ENCODE peak calls at places on chromosome 10, in four cellular contexts. Z is A549, J is K562, D is HepG2. F is an unnamed sample.

GRCh38 chr10:120387326-120387725 is 69.7 kb upstream of the PLPP4 start:
- DNase-seq in D (no peak), Z (no peak), J (no peak), F (no peak)

GRCh38 chr10:62000037-62000603 is 98.6 kb downstream of the ARID5B start:
- DNase-seq in J (no peak), Z (no peak), D (no peak), F (no peak)

GRCh38 chr10:95694665-95695064 is 938 bp upstream of the TCTN3 start:
- DNase-seq in Z (no peak), D (no peak), J (no peak), F (no peak)

GRCh38 chr10:108556176-108556575 is 1367.1 kb downstream of the XPNPEP1 start:
- DNase-seq in Z (no peak), D (no peak), J (no peak), F (no peak)

GRCh38 chr10:120824864-120825263 is 26.3 kb upstream of the WDR11 start:
- DNase-seq in D (peak), J (peak), Z (peak), F (peak)

GRCh38 chr10:123614888-123615287 is 51.3 kb upstream of the GPR26 start:
- DNase-seq in J (peak), D (peak), Z (peak), F (peak)

GRCh38 chr10:86311176-86311575 is 55.4 kb downstream of the GRID1 start:
- DNase-seq in Z (no peak), J (peak), D (no peak), F (no peak)

GRCh38 chr10:35639651-35640311 is 2.3 kb downstream of the FZD8 start:
- DNase-seq in D (no peak), Z (no peak), J (no peak), F (peak)

GRCh38 chr10:14604181-14605142 is 170.2 kb downstream of the FAM107B start:
- DNase-seq in D (no peak), J (peak), Z (peak), F (peak)

GRCh38 chr10:23980054-23980453 is 228.9 kb upstream of the KIAA1217 start:
- DNase-seq in J (no peak), Z (no peak), D (no peak), F (no peak)

GRCh38 chr10:29535012-29535777 is 99.6 kb downstream of the SVIL start:
- DNase-seq in J (peak), D (peak), Z (peak), F (peak)

GRCh38 chr10:11586170-11586569 is 25.3 kb downstream of the USP6NL start:
- DNase-seq in D (no peak), Z (no peak), J (no peak), F (no peak)

GRCh38 chr10:109931153-109931552 is 7.8 kb upstream of the XPNPEP1 start:
- DNase-seq in J (no peak), Z (no peak), D (no peak), F (no peak)
- TF ChIP-seq NR3C1 in J (no peak), Z (no peak), D (no peak), F (no peak)

DNA sequence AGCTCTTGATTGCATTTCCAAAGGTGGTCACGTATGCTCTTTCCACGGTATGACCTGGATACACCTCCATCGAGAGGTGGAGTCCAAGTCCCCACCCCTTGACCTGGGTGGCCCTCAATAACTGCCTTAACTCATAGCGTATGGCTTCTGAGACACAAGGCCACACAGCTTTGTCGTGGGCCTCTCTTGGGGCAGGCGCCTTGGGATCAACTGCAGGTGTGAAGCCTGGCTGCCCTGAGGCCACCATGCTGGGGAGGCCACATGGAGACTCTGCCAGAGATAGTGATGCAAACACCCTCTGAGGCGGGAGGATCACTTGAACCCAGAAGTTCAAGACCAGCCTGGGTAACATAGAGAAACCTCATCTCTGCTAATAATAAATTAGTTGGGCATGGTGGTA is 30.7 kb upstream of the RASGEF1A start:
- DNase-seq in J (no peak), Z (no peak), D (no peak), F (no peak)
- TF ChIP-seq NR3C1 in J (no peak), Z (no peak), D (no peak), F (no peak)

DNA sequence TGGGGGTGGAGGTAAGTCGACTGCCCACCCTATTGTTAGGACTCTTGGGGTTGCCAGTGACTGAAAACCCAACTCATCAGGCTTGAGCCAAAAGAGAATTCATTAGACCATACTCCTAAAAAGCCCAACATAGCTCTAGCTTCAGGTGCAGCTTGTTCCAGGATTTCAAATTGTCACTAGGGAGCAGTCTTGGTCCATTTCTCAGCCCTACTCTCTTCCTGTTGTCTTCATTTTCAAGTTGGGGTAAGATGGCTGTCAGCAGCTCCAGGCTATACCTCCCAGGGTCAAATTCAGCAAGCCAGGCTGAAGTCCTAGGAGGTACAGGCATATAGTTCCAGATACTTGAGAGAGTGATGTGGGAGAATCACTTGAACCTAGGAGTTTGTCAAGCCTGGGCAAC is 14.9 kb upstream of the COL13A1 start:
- DNase-seq in D (no peak), J (no peak), Z (no peak), F (no peak)
- TF ChIP-seq NR3C1 in D (no peak), J (no peak), Z (no peak), F (no peak)

GRCh38 chr10:21509391-21510217 is 15.9 kb downstream of the SKIDA1 start:
- DNase-seq in D (no peak), J (no peak), Z (no peak), F (peak)

GRCh38 chr10:21506351-21506750 is 19.1 kb downstream of the SKIDA1 start:
- DNase-seq in Z (no peak), J (no peak), D (no peak), F (no peak)

GRCh38 chr10:21510218-21511070 is 15.0 kb downstream of the SKIDA1 start:
- DNase-seq in D (no peak), Z (no peak), J (no peak), F (peak)

GRCh38 chr10:21507066-21507669 is 18.3 kb downstream of the SKIDA1 start:
- DNase-seq in J (no peak), D (no peak), Z (no peak), F (no peak)

DNA sequence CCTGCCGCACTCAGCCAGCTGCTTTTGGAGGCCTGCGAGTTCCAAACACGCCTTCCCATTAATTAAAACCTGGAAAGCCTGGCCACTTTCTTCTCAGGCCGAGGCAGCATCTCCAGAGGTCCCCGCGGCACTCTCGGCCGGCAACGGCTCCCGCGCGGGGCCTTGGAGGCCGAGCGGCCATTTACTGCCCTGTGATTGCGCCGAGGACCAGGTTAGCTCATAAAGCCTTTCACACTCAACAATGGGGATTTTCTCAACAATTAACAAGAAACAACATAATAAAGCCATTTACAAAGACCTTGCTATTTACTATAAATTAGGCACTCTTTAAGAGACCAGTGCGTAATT is 16.5 kb downstream of the SKIDA1 start:
- DNase-seq in D (no peak), Z (no peak), J (no peak), F (no peak)
- TF ChIP-seq NR3C1 in D (no peak), Z (no peak), J (no peak), F (no peak)

DNA sequence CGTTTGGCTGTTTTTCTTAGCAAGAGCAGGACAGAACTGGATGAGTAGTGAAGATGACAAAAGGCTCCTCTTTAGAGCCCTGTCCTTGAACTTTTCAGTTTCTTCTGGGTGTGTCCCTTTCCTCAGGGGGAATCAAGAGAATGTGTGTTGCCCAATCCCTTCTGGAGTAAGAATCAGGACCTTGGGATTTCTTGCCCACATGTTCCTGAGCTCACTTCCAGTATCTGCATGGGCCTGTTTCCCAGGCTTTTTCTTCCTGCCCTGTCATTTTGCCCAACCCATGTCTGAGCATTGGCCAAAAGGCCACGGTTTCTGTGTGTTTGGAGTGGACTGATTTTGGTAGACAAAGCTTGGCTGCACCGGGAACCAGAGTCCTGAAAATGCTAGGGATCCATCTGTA is 195.8 kb upstream of the CSTF2T start:
- DNase-seq in D (no peak), Z (no peak), J (no peak), F (no peak)
- TF ChIP-seq NR3C1 in D (no peak), Z (no peak), J (no peak), F (no peak)